ENCODE peak calls at places on chromosomes 4 and X, in six cellular contexts. W, S, X, Q, T and G are unnamed samples.

GRCh38 chr4:175070444-175070843 is 152.3 kb downstream of the ADAM29 start:
- DNase-seq in Q (no peak), W (no peak), S (no peak), X (no peak), T (no peak), G (no peak)

GRCh38 chr4:73864365-73864764 is 4.8 kb upstream of the CXCL1 start:
- DNase-seq in S (no peak), X (no peak), Q (no peak), T (no peak), W (no peak), G (peak)

GRCh38 chr4:78247541-78248285 is 190.6 kb downstream of the FRAS1 start:
- DNase-seq in W (no peak), S (no peak), T (no peak), Q (no peak), X (no peak), G (no peak)

GRCh38 chr4:1683903-1684755 is at the start of gene FAM53A:
- DNase-seq in T (peak), Q (peak), S (peak), X (peak), W (peak), G (peak)

GRCh38 chrX:48475295-48475694 is 704 bp upstream of the FTSJ1 start:
- DNase-seq in T (no peak), S (no peak), X (no peak), W (no peak), Q (no peak), G (no peak)

GRCh38 chr4:163991268-163991667 is 496.8 kb downstream of the TMA16 start:
- DNase-seq in Q (no peak), X (no peak), W (no peak), T (no peak), S (no peak), G (no peak)

GRCh38 chrX:146831994-146832393 is 17.4 kb upstream of the CXorf51A start:
- DNase-seq in Q (no peak), X (no peak), W (peak), S (no peak), T (no peak), G (no peak)

GRCh38 chr4:139416073-139416673 is 37.7 kb upstream of the RAB33B start:
- DNase-seq in S (no peak), W (no peak), X (peak), T (no peak), Q (no peak), G (no peak)

GRCh38 chr4:122341906-122342305 is 36.9 kb upstream of the ADAD1 start:
- DNase-seq in T (no peak), W (no peak), Q (no peak), X (no peak), S (no peak), G (no peak)

GRCh38 chr4:89368855-89369254 is 61.3 kb upstream of the GPRIN3 start:
- DNase-seq in W (no peak), X (no peak), Q (no peak), T (no peak), S (no peak), G (no peak)

GRCh38 chr4:103150677-103151076 is 47.5 kb downstream of the CENPE start:
- DNase-seq in W (no peak), Q (no peak), T (no peak), S (no peak), X (no peak), G (no peak)

GRCh38 chr4:16790508-16790907 is 107.9 kb downstream of the LDB2 start:
- DNase-seq in T (no peak), Q (no peak), W (no peak), S (no peak), X (no peak), G (no peak)

GRCh38 chr4:6269651-6270511 is at the start of gene WFS1:
- DNase-seq in S (peak), T (peak), W (peak), X (peak), Q (peak), G (peak)

GRCh38 chrX:118633530-118633929 is 93.9 kb upstream of the IL13RA1 start:
- DNase-seq in W (no peak), S (no peak), X (no peak), T (no peak), Q (no peak), G (no peak)

GRCh38 chrX:148871422-148872152 is 371.2 kb downstream of the AFF2 start:
- DNase-seq in Q (peak), X (no peak), S (no peak), W (no peak), T (peak), G (no peak)

GRCh38 chrX:129360175-129360574 is 163.1 kb downstream of the SMARCA1 start:
- DNase-seq in X (peak), T (peak), W (peak), S (no peak), Q (peak), G (peak)

GRCh38 chrX:41970419-41970818 is 47.1 kb upstream of the CASK start:
- DNase-seq in T (no peak), S (no peak), X (no peak), W (no peak), Q (no peak), G (no peak)

GRCh38 chr4:40130401-40131036 is 66.3 kb upstream of the RHOH start:
- DNase-seq in S (no peak), W (no peak), Q (no peak), T (no peak), X (no peak), G (no peak)